ENCODE peak calls at places on chromosomes 7 and 10, in five cellular contexts. One of them, this sample, is unnamed. For H3K9me3, the result is how much of the 10 kb centered on the place peaks cover.

GRCh38 chr10:56547163-56547562 is 186.1 kb upstream of the ZWINT start:
- DNase-seq in neuronal stem cell: no peak
- DNase-seq in mesenchymal stem cell: no peak
- DNase-seq in H9: no peak
- DNase-seq in mammary epithelial cell: no peak
- DNase-seq in this sample: no peak

GRCh38 chr7:47313564-47313963 is 268.3 kb downstream of the TNS3 start:
- DNase-seq in H9: no peak
- DNase-seq in mammary epithelial cell: no peak
- DNase-seq in neuronal stem cell: no peak
- DNase-seq in mesenchymal stem cell: peak
- DNase-seq in this sample: no peak

GRCh38 chr7:19146699-19147098 is 1.5 kb upstream of the FERD3L start:
- DNase-seq in mammary epithelial cell: peak
- DNase-seq in H9: no peak
- DNase-seq in neuronal stem cell: peak
- DNase-seq in mesenchymal stem cell: peak
- DNase-seq in this sample: peak

GRCh38 chr10:109191341-109191740 is 732.0 kb downstream of the XPNPEP1 start:
- DNase-seq in H9: no peak
- DNase-seq in mesenchymal stem cell: no peak
- DNase-seq in neuronal stem cell: no peak
- DNase-seq in mammary epithelial cell: no peak
- DNase-seq in this sample: no peak

GRCh38 chr10:124285587-124286527 is 132.9 kb downstream of the OAT start:
- DNase-seq in neuronal stem cell: no peak
- DNase-seq in H9: no peak
- DNase-seq in mammary epithelial cell: no peak
- DNase-seq in mesenchymal stem cell: no peak
- DNase-seq in this sample: no peak

GRCh38 chr7:128041203-128041602 is 10.0 kb upstream of the LRRC4 start:
- DNase-seq in neuronal stem cell: no peak
- DNase-seq in H9: no peak
- DNase-seq in mammary epithelial cell: peak
- DNase-seq in mesenchymal stem cell: peak
- DNase-seq in this sample: no peak

GRCh38 chr7:84091318-84091717 is 103.3 kb downstream of the SEMA3A start:
- DNase-seq in neuronal stem cell: no peak
- DNase-seq in mammary epithelial cell: no peak
- DNase-seq in H9: no peak
- DNase-seq in mesenchymal stem cell: no peak
- DNase-seq in this sample: no peak

GRCh38 chr10:60286436-60287023 is 103.1 kb downstream of the ANK3 start:
- DNase-seq in mammary epithelial cell: no peak
- DNase-seq in H9: no peak
- DNase-seq in neuronal stem cell: no peak
- DNase-seq in mesenchymal stem cell: peak
- DNase-seq in this sample: no peak

GRCh38 chr7:48161407-48162125 is 9.7 kb upstream of the ABCA13 start:
- DNase-seq in neuronal stem cell: no peak
- DNase-seq in mammary epithelial cell: no peak
- DNase-seq in H9: no peak
- DNase-seq in mesenchymal stem cell: no peak
- DNase-seq in this sample: no peak

GRCh38 chr10:118259288-118259906 is 82.7 kb downstream of the FAM204A start:
- DNase-seq in H9: peak
- DNase-seq in neuronal stem cell: peak
- DNase-seq in mammary epithelial cell: peak
- DNase-seq in mesenchymal stem cell: peak
- DNase-seq in this sample: peak

GRCh38 chr7:17523813-17524741 is 225.6 kb downstream of the AHR start:
- DNase-seq in mesenchymal stem cell: peak
- DNase-seq in mammary epithelial cell: peak
- DNase-seq in H9: no peak
- DNase-seq in neuronal stem cell: no peak
- DNase-seq in this sample: no peak

GRCh38 chr7:120586561-120586960 is 271.4 kb downstream of the TSPAN12 start:
- DNase-seq in neuronal stem cell: no peak
- DNase-seq in mammary epithelial cell: no peak
- DNase-seq in H9: no peak
- DNase-seq in mesenchymal stem cell: peak
- DNase-seq in this sample: no peak

GRCh38 chr7:106042196-106042611 is 69.9 kb downstream of the SYPL1 start:
- DNase-seq in neuronal stem cell: no peak
- DNase-seq in mammary epithelial cell: no peak
- DNase-seq in mesenchymal stem cell: no peak
- DNase-seq in H9: no peak
- DNase-seq in this sample: no peak
- H3K4me2 ChIP-seq in neuronal stem cell: no peak
- H3K4me2 ChIP-seq in mammary epithelial cell: no peak
- H3K4me2 ChIP-seq in mesenchymal stem cell: no peak
- H3K4me2 ChIP-seq in H9: no peak
- H3K4me2 ChIP-seq in this sample: peak

GRCh38 chr10:69888882-69889584 is 87.3 kb downstream of the COL13A1 start:
- DNase-seq in H9: no peak
- DNase-seq in mesenchymal stem cell: no peak
- DNase-seq in mammary epithelial cell: no peak
- DNase-seq in neuronal stem cell: no peak
- DNase-seq in this sample: no peak

GRCh38 chr10:69890065-69890831 is 88.5 kb downstream of the COL13A1 start:
- DNase-seq in mesenchymal stem cell: no peak
- DNase-seq in mammary epithelial cell: no peak
- DNase-seq in H9: no peak
- DNase-seq in neuronal stem cell: no peak
- DNase-seq in this sample: no peak

GRCh38 chr10:69893271-69893900 is 91.7 kb downstream of the COL13A1 start:
- DNase-seq in mammary epithelial cell: no peak
- DNase-seq in H9: no peak
- DNase-seq in mesenchymal stem cell: no peak
- DNase-seq in neuronal stem cell: no peak
- DNase-seq in this sample: no peak

GRCh38 chr10:69892436-69893215 is 90.9 kb downstream of the COL13A1 start:
- DNase-seq in mammary epithelial cell: no peak
- DNase-seq in H9: no peak
- DNase-seq in neuronal stem cell: no peak
- DNase-seq in mesenchymal stem cell: no peak
- DNase-seq in this sample: no peak

DNA sequence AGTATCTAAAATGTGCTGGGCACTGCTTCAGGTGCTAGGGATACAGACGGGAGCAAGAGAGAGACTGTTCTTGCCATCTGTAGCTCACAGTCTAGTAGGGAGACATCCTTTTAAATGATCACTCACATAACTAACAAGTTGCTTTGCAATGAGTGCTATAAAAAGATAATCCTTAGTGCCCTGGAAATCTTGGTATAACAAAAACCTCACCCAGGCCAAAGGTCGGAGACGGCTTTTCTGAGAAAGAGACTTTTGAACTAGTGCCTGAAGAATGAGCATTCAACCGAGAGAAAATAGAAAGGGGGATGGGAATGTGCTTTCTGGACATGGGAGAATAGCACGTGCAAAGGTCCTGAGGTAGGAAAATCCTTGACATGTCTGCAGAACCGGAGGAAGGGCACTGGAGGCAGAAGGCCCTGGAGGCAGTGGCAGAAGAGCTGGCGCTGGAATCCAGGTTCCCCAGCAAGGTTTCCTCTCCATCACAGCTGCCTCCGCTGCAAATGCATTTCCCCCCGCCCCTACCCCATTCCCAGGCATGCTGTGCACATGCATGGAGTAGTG is 89.4 kb downstream of the COL13A1 start:
- DNase-seq in neuronal stem cell: no peak
- DNase-seq in mesenchymal stem cell: no peak
- DNase-seq in H9: no peak
- DNase-seq in mammary epithelial cell: no peak
- DNase-seq in this sample: no peak
- H3K9ac ChIP-seq in neuronal stem cell: no peak
- H3K9ac ChIP-seq in mesenchymal stem cell: no peak
- H3K9ac ChIP-seq in H9: no peak
- H3K9ac ChIP-seq in mammary epithelial cell: no peak
- H3K9ac ChIP-seq in this sample: no peak

GRCh38 chr7:151136515-151136908 is 31.0 kb downstream of the GBX1 start:
- DNase-seq in mammary epithelial cell: no peak
- DNase-seq in neuronal stem cell: no peak
- DNase-seq in mesenchymal stem cell: no peak
- DNase-seq in H9: no peak
- DNase-seq in this sample: no peak
- H3K9me3 ChIP-seq in mammary epithelial cell: under half
- H3K9me3 ChIP-seq in neuronal stem cell: under half
- H3K9me3 ChIP-seq in mesenchymal stem cell: under half
- H3K9me3 ChIP-seq in H9: under half
- H3K9me3 ChIP-seq in this sample: under half

GRCh38 chr10:110746254-110746826 is 102.2 kb downstream of the RBM20 start:
- DNase-seq in mammary epithelial cell: peak
- DNase-seq in mesenchymal stem cell: peak
- DNase-seq in H9: peak
- DNase-seq in neuronal stem cell: peak
- DNase-seq in this sample: peak

GRCh38 chr10:110747609-110748464 is 103.7 kb downstream of the RBM20 start:
- DNase-seq in mammary epithelial cell: peak
- DNase-seq in H9: no peak
- DNase-seq in mesenchymal stem cell: peak
- DNase-seq in neuronal stem cell: no peak
- DNase-seq in this sample: no peak

GRCh38 chr10:110744767-110745166 is 100.6 kb downstream of the RBM20 start:
- DNase-seq in H9: no peak
- DNase-seq in mesenchymal stem cell: no peak
- DNase-seq in mammary epithelial cell: no peak
- DNase-seq in neuronal stem cell: no peak
- DNase-seq in this sample: no peak

GRCh38 chr10:110748970-110749369 is 104.8 kb downstream of the RBM20 start:
- DNase-seq in mammary epithelial cell: no peak
- DNase-seq in mesenchymal stem cell: no peak
- DNase-seq in H9: no peak
- DNase-seq in neuronal stem cell: no peak
- DNase-seq in this sample: no peak

DNA sequence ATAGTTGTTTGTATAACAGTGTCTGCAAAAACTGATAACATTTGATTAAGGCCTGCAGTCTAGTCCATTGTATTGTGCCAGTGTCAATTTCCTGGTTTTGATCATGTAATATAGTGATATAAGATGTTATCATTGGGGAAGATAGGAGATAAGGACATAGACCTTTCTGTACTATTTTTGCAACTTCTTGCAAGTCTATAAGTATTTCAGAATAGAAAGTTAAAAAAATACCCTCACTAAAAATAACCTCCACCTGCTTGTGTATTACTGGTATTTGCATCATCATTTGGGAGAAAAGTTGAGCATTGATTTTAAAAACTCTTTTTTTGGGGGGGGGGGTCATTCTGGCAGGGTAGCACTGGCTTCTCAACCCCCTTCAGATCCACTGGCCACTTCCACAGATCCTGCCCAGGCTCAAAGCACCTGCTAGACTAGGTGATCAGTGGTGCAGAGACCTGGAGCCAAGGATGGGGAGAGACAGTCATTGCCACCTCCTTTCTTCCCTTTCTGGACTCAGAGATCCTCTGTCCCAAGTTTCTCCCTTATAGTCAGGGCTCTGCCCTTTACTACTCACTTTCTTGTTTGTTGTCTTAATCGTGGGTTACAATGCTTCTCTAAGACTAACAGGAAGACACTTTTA is 103.0 kb downstream of the RBM20 start:
- DNase-seq in H9: no peak
- DNase-seq in mammary epithelial cell: no peak
- DNase-seq in neuronal stem cell: no peak
- DNase-seq in mesenchymal stem cell: no peak
- DNase-seq in this sample: no peak
- H3K4me2 ChIP-seq in H9: no peak
- H3K4me2 ChIP-seq in mammary epithelial cell: no peak
- H3K4me2 ChIP-seq in neuronal stem cell: no peak
- H3K4me2 ChIP-seq in mesenchymal stem cell: no peak
- H3K4me2 ChIP-seq in this sample: no peak

GRCh38 chr7:123647106-123647730 is 8.4 kb upstream of the LMOD2 start:
- DNase-seq in neuronal stem cell: no peak
- DNase-seq in mesenchymal stem cell: no peak
- DNase-seq in mammary epithelial cell: peak
- DNase-seq in H9: no peak
- DNase-seq in this sample: no peak
- H3K9ac ChIP-seq in neuronal stem cell: no peak
- H3K9ac ChIP-seq in mesenchymal stem cell: no peak
- H3K9ac ChIP-seq in mammary epithelial cell: no peak
- H3K9ac ChIP-seq in H9: no peak
- H3K9ac ChIP-seq in this sample: no peak